ENCODE peak calls at places on chromosomes 7 and 10, in six cellular contexts. G, Q, J, R, Z and Y are unnamed samples.

GRCh38 chr7:24831240-24831639 is 74.0 kb upstream of the GSDME start:
- DNase-seq in G (no peak), Q (no peak), J (no peak), R (no peak), Z (no peak), Y (no peak)

GRCh38 chr7:154743211-154743610 is 259.7 kb downstream of the PAXIP1 start:
- DNase-seq in G (no peak), Q (no peak), J (no peak), R (no peak), Z (no peak), Y (no peak)

GRCh38 chr10:3524086-3524960 is 260.7 kb downstream of the KLF6 start:
- DNase-seq in G (no peak), Q (no peak), J (no peak), R (no peak), Z (no peak), Y (no peak)

GRCh38 chr7:36019538-36019937 is 133.5 kb upstream of the EEPD1 start:
- DNase-seq in G (no peak), Q (no peak), J (no peak), R (no peak), Z (no peak), Y (no peak)

GRCh38 chr7:128454808-128455555 is 696 bp upstream of the HILPDA start:
- DNase-seq in G (no peak), Q (no peak), J (peak), R (no peak), Z (no peak), Y (no peak)

GRCh38 chr7:94050046-94050445 is 45.9 kb upstream of the BET1 start:
- DNase-seq in G (no peak), Q (no peak), J (no peak), R (peak), Z (no peak), Y (no peak)

GRCh38 chr10:79393221-79393923 is 46.1 kb downstream of the PPIF start:
- DNase-seq in G (no peak), Q (no peak), J (no peak), R (no peak), Z (no peak), Y (no peak)

GRCh38 chr7:4712371-4713182 is 30.5 kb downstream of the FOXK1 start:
- DNase-seq in G (peak), Q (peak), J (peak), R (no peak), Z (no peak), Y (peak)

GRCh38 chr10:68007356-68007755 is 67.7 kb downstream of the HERC4 start:
- DNase-seq in G (no peak), Q (no peak), J (no peak), R (no peak), Z (no peak), Y (no peak)

GRCh38 chr7:128410092-128410665 is 397 bp upstream of the IMPDH1 start:
- DNase-seq in G (no peak), Q (peak), J (peak), R (no peak), Z (no peak), Y (peak)

GRCh38 chr10:34139559-34139958 is 675.5 kb downstream of the PARD3 start:
- DNase-seq in G (no peak), Q (no peak), J (no peak), R (no peak), Z (no peak), Y (no peak)

GRCh38 chr10:11557513-11557912 is 53.9 kb downstream of the USP6NL start:
- DNase-seq in G (no peak), Q (no peak), J (no peak), R (no peak), Z (no peak), Y (no peak)

GRCh38 chr10:69883256-69883655 is 81.5 kb downstream of the COL13A1 start:
- DNase-seq in G (peak), Q (no peak), J (no peak), R (no peak), Z (no peak), Y (peak)

GRCh38 chr7:66257481-66257880 is 52.3 kb downstream of the TPST1 start:
- DNase-seq in G (no peak), Q (no peak), J (no peak), R (no peak), Z (no peak), Y (no peak)

GRCh38 chr10:124477614-124478363 is 16.2 kb downstream of the LHPP start:
- DNase-seq in G (peak), Q (no peak), J (no peak), R (no peak), Z (no peak), Y (no peak)

GRCh38 chr7:73707045-73707631 is 12.3 kb downstream of the STX1A start:
- DNase-seq in G (no peak), Q (peak), J (no peak), R (no peak), Z (peak), Y (peak)

GRCh38 chr7:123120286-123120685 is 79.5 kb downstream of the SLC13A1 start:
- DNase-seq in G (no peak), Q (no peak), J (no peak), R (no peak), Z (no peak), Y (no peak)

GRCh38 chr7:124033093-124033806 is 383 bp upstream of the TMEM229A start:
- DNase-seq in G (no peak), Q (peak), J (no peak), R (no peak), Z (peak), Y (no peak)

GRCh38 chr7:146926833-146927232 is 810.2 kb downstream of the CNTNAP2 start:
- DNase-seq in G (no peak), Q (no peak), J (no peak), R (no peak), Z (no peak), Y (no peak)

GRCh38 chr7:105141068-105141467 is 127.1 kb downstream of the KMT2E start:
- DNase-seq in G (peak), Q (peak), J (peak), R (no peak), Z (no peak), Y (peak)

GRCh38 chr7:10474048-10474447 is 499.6 kb upstream of the PHF14 start:
- DNase-seq in G (peak), Q (no peak), J (no peak), R (no peak), Z (no peak), Y (no peak)

GRCh38 chr7:100721505-100721812 is 1.2 kb downstream of the EPO start:
- DNase-seq in G (no peak), Q (no peak), J (no peak), R (no peak), Z (no peak), Y (no peak)

GRCh38 chr7:39240864-39241263 is 263.2 kb downstream of the POU6F2 start:
- DNase-seq in G (no peak), Q (no peak), J (no peak), R (no peak), Z (no peak), Y (no peak)

GRCh38 chr7:131365876-131366275 is 38.2 kb downstream of the MKLN1 start:
- DNase-seq in G (no peak), Q (no peak), J (no peak), R (no peak), Z (no peak), Y (no peak)

GRCh38 chr10:125144693-125145623 is 15.4 kb downstream of the CTBP2 start:
- DNase-seq in G (no peak), Q (peak), J (peak), R (no peak), Z (peak), Y (peak)

GRCh38 chr7:411677-412312 is 107.9 kb downstream of the PDGFA start:
- DNase-seq in G (no peak), Q (peak), J (no peak), R (no peak), Z (no peak), Y (no peak)

GRCh38 chr10:69895759-69896158 is 94.1 kb downstream of the COL13A1 start:
- DNase-seq in G (no peak), Q (peak), J (no peak), R (no peak), Z (no peak), Y (no peak)

GRCh38 chr7:40717242-40717641 is 582.4 kb downstream of the SUGCT start:
- DNase-seq in G (peak), Q (peak), J (no peak), R (no peak), Z (peak), Y (peak)
- TF ChIP-seq CHD2 in G (no peak), Q (no peak), J (no peak), R (no peak), Z (no peak), Y (no peak)

GRCh38 chr7:15166620-15167019 is 264.1 kb upstream of the DGKB start:
- DNase-seq in G (no peak), Q (no peak), J (no peak), R (no peak), Z (no peak), Y (no peak)

GRCh38 chr7:15168489-15168888 is 265.9 kb upstream of the DGKB start:
- DNase-seq in G (no peak), Q (no peak), J (no peak), R (no peak), Z (no peak), Y (no peak)

DNA sequence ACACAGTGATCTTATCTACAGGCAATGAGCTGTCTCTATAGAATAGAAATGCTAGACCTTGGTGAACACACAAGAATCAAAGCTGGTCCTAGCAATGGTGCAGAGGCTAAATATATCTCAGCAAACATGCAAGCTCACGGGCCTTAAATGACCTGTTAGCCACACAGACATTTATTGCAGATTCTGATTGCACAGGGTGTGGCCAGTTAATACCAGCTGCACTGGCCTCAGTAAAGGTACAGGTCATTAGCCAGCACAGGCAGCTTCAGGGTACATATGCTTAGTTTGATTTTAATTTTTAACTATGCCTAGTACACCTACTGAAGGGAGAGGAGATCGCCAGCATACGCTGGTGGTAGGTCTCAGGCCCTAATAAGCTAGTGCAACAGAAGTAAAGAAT is 265.4 kb upstream of the DGKB start:
- DNase-seq in G (no peak), Q (no peak), J (no peak), R (no peak), Z (no peak), Y (no peak)
- TF ChIP-seq CHD2 in G (no peak), Q (no peak), J (no peak), R (no peak), Z (no peak), Y (no peak)

GRCh38 chr7:99403764-99404163 is 4.6 kb downstream of the PDAP1 start:
- DNase-seq in G (no peak), Q (no peak), J (no peak), R (no peak), Z (no peak), Y (no peak)
- TF ChIP-seq CHD2 in G (no peak), Q (no peak), J (no peak), R (no peak), Z (no peak), Y (no peak)

GRCh38 chr10:110129490-110129889 is 77.9 kb upstream of the MXI1 start:
- DNase-seq in G (no peak), Q (no peak), J (no peak), R (no peak), Z (no peak), Y (no peak)
- TF ChIP-seq CHD2 in G (no peak), Q (no peak), J (no peak), R (no peak), Z (no peak), Y (no peak)